ENCODE peak calls at places on chromosome 2, in six cellular contexts. One of them, this sample, is unnamed.
A peak's percentile ranks its signal among the peaks of the same experiment; 100 is the strongest.

GRCh38 chr2:6975988-6976387 is 58.8 kb downstream of the RNF144A start:
- DNase-seq in naive thymus-derived CD8-positive, alpha-beta T cell: no peak
- DNase-seq in GM23248: no peak
- DNase-seq in heart right ventricle: no peak
- DNase-seq in heart left ventricle: no peak
- DNase-seq in prostate gland: no peak
- DNase-seq in this sample: no peak

GRCh38 chr2:29123584-29124349 is 8.6 kb downstream of the CLIP4 start:
- DNase-seq in naive thymus-derived CD8-positive, alpha-beta T cell: no peak
- DNase-seq in GM23248: peak; percentile 90
- DNase-seq in heart right ventricle: no peak
- DNase-seq in heart left ventricle: no peak
- DNase-seq in prostate gland: no peak
- DNase-seq in this sample: peak; percentile 91

GRCh38 chr2:161722547-161723503 is 98.6 kb downstream of the SLC4A10 start:
- DNase-seq in naive thymus-derived CD8-positive, alpha-beta T cell: no peak
- DNase-seq in GM23248: no peak
- DNase-seq in heart right ventricle: no peak
- DNase-seq in heart left ventricle: no peak
- DNase-seq in prostate gland: no peak
- DNase-seq in this sample: no peak

GRCh38 chr2:160376576-160376975 is 117.0 kb downstream of the RBMS1 start:
- DNase-seq in naive thymus-derived CD8-positive, alpha-beta T cell: no peak
- DNase-seq in GM23248: peak; percentile 67
- DNase-seq in heart right ventricle: no peak
- DNase-seq in heart left ventricle: no peak
- DNase-seq in prostate gland: no peak
- DNase-seq in this sample: peak; percentile 63

GRCh38 chr2:19321946-19322345 is 36.5 kb downstream of the OSR1 start:
- DNase-seq in naive thymus-derived CD8-positive, alpha-beta T cell: no peak
- DNase-seq in GM23248: peak; percentile 32
- DNase-seq in heart right ventricle: no peak
- DNase-seq in heart left ventricle: no peak
- DNase-seq in prostate gland: no peak
- DNase-seq in this sample: peak; percentile 59

GRCh38 chr2:212364106-212364505 is 174.5 kb downstream of the ERBB4 start:
- DNase-seq in naive thymus-derived CD8-positive, alpha-beta T cell: no peak
- DNase-seq in GM23248: peak; percentile 59
- DNase-seq in heart right ventricle: no peak
- DNase-seq in heart left ventricle: no peak
- DNase-seq in prostate gland: no peak
- DNase-seq in this sample: no peak

GRCh38 chr2:74025971-74026612 is 41.4 kb downstream of the TET3 start:
- DNase-seq in naive thymus-derived CD8-positive, alpha-beta T cell: no peak
- DNase-seq in GM23248: peak; percentile 51
- DNase-seq in heart right ventricle: no peak
- DNase-seq in heart left ventricle: no peak
- DNase-seq in prostate gland: no peak
- DNase-seq in this sample: peak; percentile 45

GRCh38 chr2:230268606-230269222 is 43.2 kb downstream of the SP140 start:
- DNase-seq in naive thymus-derived CD8-positive, alpha-beta T cell: no peak
- DNase-seq in GM23248: peak; percentile 2
- DNase-seq in heart right ventricle: no peak
- DNase-seq in heart left ventricle: no peak
- DNase-seq in prostate gland: no peak
- DNase-seq in this sample: peak; percentile 1

GRCh38 chr2:12196495-12196894 is 450.1 kb downstream of the LPIN1 start:
- DNase-seq in naive thymus-derived CD8-positive, alpha-beta T cell: no peak
- DNase-seq in GM23248: no peak
- DNase-seq in heart right ventricle: no peak
- DNase-seq in heart left ventricle: no peak
- DNase-seq in prostate gland: no peak
- DNase-seq in this sample: no peak

GRCh38 chr2:67260348-67261277 is 136.5 kb upstream of the ETAA1 start:
- DNase-seq in naive thymus-derived CD8-positive, alpha-beta T cell: no peak
- DNase-seq in GM23248: peak; percentile 99
- DNase-seq in heart right ventricle: peak; percentile 79
- DNase-seq in heart left ventricle: peak; percentile 76
- DNase-seq in prostate gland: peak; percentile 8
- DNase-seq in this sample: peak; percentile 100

GRCh38 chr2:179104736-179105135 is 54.8 kb upstream of the CCDC141 start:
- DNase-seq in naive thymus-derived CD8-positive, alpha-beta T cell: no peak
- DNase-seq in GM23248: peak; percentile 63
- DNase-seq in heart right ventricle: no peak
- DNase-seq in heart left ventricle: no peak
- DNase-seq in prostate gland: no peak
- DNase-seq in this sample: peak; percentile 78

GRCh38 chr2:156784034-156784433 is 347.9 kb downstream of the GPD2 start:
- DNase-seq in naive thymus-derived CD8-positive, alpha-beta T cell: no peak
- DNase-seq in GM23248: no peak
- DNase-seq in heart right ventricle: no peak
- DNase-seq in heart left ventricle: no peak
- DNase-seq in prostate gland: no peak
- DNase-seq in this sample: no peak

This sample was measured in IMR-90.